ENCODE peak calls at places on chromosome 11, in ten cellular contexts. G, Y, H, D, F, R, M, O, B and Q are unnamed samples.

GRCh38 chr11:45180158-45180887 is 33.9 kb downstream of the PRDM11 start:
- DNase-seq in Y (peak), G (no peak), D (no peak), B (peak), H (no peak), M (no peak), R (peak), O (peak), F (peak), Q (no peak)

GRCh38 chr11:14022251-14022650 is 59.7 kb downstream of the SPON1 start:
- DNase-seq in B (no peak), R (no peak), D (no peak), Y (no peak), G (no peak), O (no peak), F (no peak), H (no peak), M (no peak), Q (no peak)

GRCh38 chr11:2212411-2213251 is 41.0 kb upstream of the TH start:
- DNase-seq in R (no peak), F (no peak), G (no peak), O (no peak), Y (no peak), D (no peak), H (no peak), M (no peak), B (no peak), Q (no peak)

GRCh38 chr11:119377961-119378667 is 3.4 kb downstream of the USP2 start:
- DNase-seq in R (no peak), H (no peak), B (no peak), D (no peak), O (no peak), M (no peak), Y (no peak), G (no peak), F (no peak), Q (no peak)

GRCh38 chr11:109730669-109731068 is 308.7 kb downstream of the C11orf87 start:
- DNase-seq in D (no peak), R (no peak), B (no peak), O (no peak), F (no peak), M (no peak), G (no peak), H (no peak), Y (no peak), Q (no peak)

GRCh38 chr11:112583246-112583893 is 322.7 kb upstream of the PLET1 start:
- DNase-seq in B (no peak), H (no peak), R (no peak), G (no peak), D (no peak), Y (no peak), F (peak), M (no peak), O (no peak), Q (no peak)

GRCh38 chr11:68337399-68337835 is 25.0 kb downstream of the LRP5 start:
- DNase-seq in B (no peak), M (no peak), H (no peak), F (no peak), G (no peak), Y (no peak), O (no peak), D (no peak), R (no peak), Q (no peak)

GRCh38 chr11:131618203-131618602 is 247.8 kb downstream of the NTM start:
- DNase-seq in F (no peak), D (no peak), G (no peak), R (no peak), M (peak), Y (no peak), H (peak), O (peak), B (no peak), Q (no peak)

GRCh38 chr11:61460474-61460881 is 30.6 kb downstream of the SDHAF2 start:
- DNase-seq in B (no peak), F (no peak), G (no peak), H (no peak), Y (no peak), D (peak), R (no peak), O (no peak), M (no peak), Q (no peak)

GRCh38 chr11:30016588-30017363 is at the start of gene KCNA4:
- DNase-seq in G (no peak), B (no peak), H (no peak), O (no peak), D (no peak), Y (no peak), R (peak), F (no peak), M (no peak), Q (no peak)

GRCh38 chr11:30992513-30992849 is 377.1 kb downstream of the DCDC1 start:
- DNase-seq in Y (no peak), M (no peak), F (no peak), R (no peak), O (no peak), H (no peak), B (no peak), G (no peak), D (no peak), Q (no peak)